ENCODE peak calls at places on chromosome 9, in eight cellular contexts. One of them, this sample, is unnamed.

GRCh38 chr9:131043097-131043496 is 34.1 kb downstream of the LAMC3 start:
- DNase-seq in KG1: peak
- DNase-seq in central memory CD8-positive, alpha-beta T cell: no peak
- DNase-seq in A549: no peak
- DNase-seq in stimulated activated CD4-positive, alpha-beta T cell treated with anti-CD3 and anti-CD28 coated beads, Interleukin-12 subunit alpha, Interleukin-12 subunit beta, amount 100 ng/mL, for 48 hours: no peak
- DNase-seq in activated T-helper 9 cell treated with anti-CD3 and anti-CD28 coated beads, Interleukin-2, amount 50 U/mL, for 16 hours: no peak
- DNase-seq in NCI-H2081: no peak
- DNase-seq in nephron progenitor cell: no peak
- DNase-seq in this sample: peak

GRCh38 chr9:127181595-127182190 is 59.3 kb upstream of the ANGPTL2 start:
- DNase-seq in central memory CD8-positive, alpha-beta T cell: no peak
- DNase-seq in KG1: no peak
- DNase-seq in stimulated activated CD4-positive, alpha-beta T cell treated with anti-CD3 and anti-CD28 coated beads, Interleukin-12 subunit alpha, Interleukin-12 subunit beta, amount 100 ng/mL, for 48 hours: no peak
- DNase-seq in activated T-helper 9 cell treated with anti-CD3 and anti-CD28 coated beads, Interleukin-2, amount 50 U/mL, for 16 hours: no peak
- DNase-seq in nephron progenitor cell: no peak
- DNase-seq in A549: no peak
- DNase-seq in NCI-H2081: no peak
- DNase-seq in this sample: no peak

GRCh38 chr9:74172874-74173273 is 324.3 kb upstream of the RORB start:
- DNase-seq in stimulated activated CD4-positive, alpha-beta T cell treated with anti-CD3 and anti-CD28 coated beads, Interleukin-12 subunit alpha, Interleukin-12 subunit beta, amount 100 ng/mL, for 48 hours: no peak
- DNase-seq in activated T-helper 9 cell treated with anti-CD3 and anti-CD28 coated beads, Interleukin-2, amount 50 U/mL, for 16 hours: no peak
- DNase-seq in A549: no peak
- DNase-seq in NCI-H2081: no peak
- DNase-seq in nephron progenitor cell: no peak
- DNase-seq in KG1: peak
- DNase-seq in central memory CD8-positive, alpha-beta T cell: no peak
- DNase-seq in this sample: no peak

GRCh38 chr9:81103597-81104471 is 585.5 kb downstream of the TLE1 start:
- DNase-seq in activated T-helper 9 cell treated with anti-CD3 and anti-CD28 coated beads, Interleukin-2, amount 50 U/mL, for 16 hours: no peak
- DNase-seq in nephron progenitor cell: no peak
- DNase-seq in NCI-H2081: no peak
- DNase-seq in central memory CD8-positive, alpha-beta T cell: no peak
- DNase-seq in KG1: no peak
- DNase-seq in stimulated activated CD4-positive, alpha-beta T cell treated with anti-CD3 and anti-CD28 coated beads, Interleukin-12 subunit alpha, Interleukin-12 subunit beta, amount 100 ng/mL, for 48 hours: no peak
- DNase-seq in A549: no peak
- DNase-seq in this sample: no peak

GRCh38 chr9:130498298-130498917 is 53.6 kb downstream of the ASS1 start:
- DNase-seq in stimulated activated CD4-positive, alpha-beta T cell treated with anti-CD3 and anti-CD28 coated beads, Interleukin-12 subunit alpha, Interleukin-12 subunit beta, amount 100 ng/mL, for 48 hours: no peak
- DNase-seq in activated T-helper 9 cell treated with anti-CD3 and anti-CD28 coated beads, Interleukin-2, amount 50 U/mL, for 16 hours: no peak
- DNase-seq in A549: no peak
- DNase-seq in NCI-H2081: no peak
- DNase-seq in central memory CD8-positive, alpha-beta T cell: no peak
- DNase-seq in nephron progenitor cell: no peak
- DNase-seq in KG1: no peak
- DNase-seq in this sample: no peak

GRCh38 chr9:98997580-98997979 is 53.9 kb downstream of the COL15A1 start:
- DNase-seq in NCI-H2081: no peak
- DNase-seq in central memory CD8-positive, alpha-beta T cell: no peak
- DNase-seq in activated T-helper 9 cell treated with anti-CD3 and anti-CD28 coated beads, Interleukin-2, amount 50 U/mL, for 16 hours: no peak
- DNase-seq in A549: no peak
- DNase-seq in stimulated activated CD4-positive, alpha-beta T cell treated with anti-CD3 and anti-CD28 coated beads, Interleukin-12 subunit alpha, Interleukin-12 subunit beta, amount 100 ng/mL, for 48 hours: no peak
- DNase-seq in KG1: no peak
- DNase-seq in nephron progenitor cell: no peak
- DNase-seq in this sample: no peak

GRCh38 chr9:118316831-118317230 is 612.6 kb downstream of the TLR4 start:
- DNase-seq in NCI-H2081: no peak
- DNase-seq in activated T-helper 9 cell treated with anti-CD3 and anti-CD28 coated beads, Interleukin-2, amount 50 U/mL, for 16 hours: no peak
- DNase-seq in central memory CD8-positive, alpha-beta T cell: no peak
- DNase-seq in stimulated activated CD4-positive, alpha-beta T cell treated with anti-CD3 and anti-CD28 coated beads, Interleukin-12 subunit alpha, Interleukin-12 subunit beta, amount 100 ng/mL, for 48 hours: no peak
- DNase-seq in nephron progenitor cell: no peak
- DNase-seq in KG1: no peak
- DNase-seq in A549: no peak
- DNase-seq in this sample: no peak

GRCh38 chr9:134775552-134775951 is 105.1 kb upstream of the FCN2 start:
- DNase-seq in KG1: no peak
- DNase-seq in central memory CD8-positive, alpha-beta T cell: no peak
- DNase-seq in NCI-H2081: no peak
- DNase-seq in stimulated activated CD4-positive, alpha-beta T cell treated with anti-CD3 and anti-CD28 coated beads, Interleukin-12 subunit alpha, Interleukin-12 subunit beta, amount 100 ng/mL, for 48 hours: no peak
- DNase-seq in A549: no peak
- DNase-seq in nephron progenitor cell: no peak
- DNase-seq in activated T-helper 9 cell treated with anti-CD3 and anti-CD28 coated beads, Interleukin-2, amount 50 U/mL, for 16 hours: no peak
- DNase-seq in this sample: no peak

GRCh38 chr9:79757906-79758669 is 186.3 kb downstream of the TLE4 start:
- DNase-seq in A549: peak
- DNase-seq in NCI-H2081: no peak
- DNase-seq in stimulated activated CD4-positive, alpha-beta T cell treated with anti-CD3 and anti-CD28 coated beads, Interleukin-12 subunit alpha, Interleukin-12 subunit beta, amount 100 ng/mL, for 48 hours: no peak
- DNase-seq in central memory CD8-positive, alpha-beta T cell: no peak
- DNase-seq in KG1: no peak
- DNase-seq in activated T-helper 9 cell treated with anti-CD3 and anti-CD28 coated beads, Interleukin-2, amount 50 U/mL, for 16 hours: no peak
- DNase-seq in nephron progenitor cell: no peak
- DNase-seq in this sample: no peak

GRCh38 chr9:125805057-125805456 is 57.9 kb downstream of the PBX3 start:
- DNase-seq in A549: no peak
- DNase-seq in activated T-helper 9 cell treated with anti-CD3 and anti-CD28 coated beads, Interleukin-2, amount 50 U/mL, for 16 hours: no peak
- DNase-seq in nephron progenitor cell: no peak
- DNase-seq in stimulated activated CD4-positive, alpha-beta T cell treated with anti-CD3 and anti-CD28 coated beads, Interleukin-12 subunit alpha, Interleukin-12 subunit beta, amount 100 ng/mL, for 48 hours: no peak
- DNase-seq in NCI-H2081: no peak
- DNase-seq in KG1: no peak
- DNase-seq in central memory CD8-positive, alpha-beta T cell: no peak
- DNase-seq in this sample: peak

GRCh38 chr9:70531286-70531685 is 116.8 kb upstream of the KLF9 start:
- DNase-seq in KG1: no peak
- DNase-seq in central memory CD8-positive, alpha-beta T cell: no peak
- DNase-seq in A549: no peak
- DNase-seq in stimulated activated CD4-positive, alpha-beta T cell treated with anti-CD3 and anti-CD28 coated beads, Interleukin-12 subunit alpha, Interleukin-12 subunit beta, amount 100 ng/mL, for 48 hours: no peak
- DNase-seq in nephron progenitor cell: no peak
- DNase-seq in activated T-helper 9 cell treated with anti-CD3 and anti-CD28 coated beads, Interleukin-2, amount 50 U/mL, for 16 hours: no peak
- DNase-seq in NCI-H2081: no peak
- DNase-seq in this sample: no peak

GRCh38 chr9:110623462-110624025 is 44.0 kb upstream of the SVEP1 start:
- DNase-seq in KG1: peak
- DNase-seq in stimulated activated CD4-positive, alpha-beta T cell treated with anti-CD3 and anti-CD28 coated beads, Interleukin-12 subunit alpha, Interleukin-12 subunit beta, amount 100 ng/mL, for 48 hours: no peak
- DNase-seq in activated T-helper 9 cell treated with anti-CD3 and anti-CD28 coated beads, Interleukin-2, amount 50 U/mL, for 16 hours: no peak
- DNase-seq in NCI-H2081: peak
- DNase-seq in nephron progenitor cell: peak
- DNase-seq in central memory CD8-positive, alpha-beta T cell: no peak
- DNase-seq in A549: peak
- DNase-seq in this sample: peak